ENCODE peak calls at places on chromosomes 13 and 19, in six cellular contexts. T, I, H, K, V and W are unnamed samples. For H3K27me3, the result is how much of the 10 kb centered on the place peaks cover.

GRCh38 chr19:3061214-3062161 is 807 bp downstream of the TLE5 start:
- DNase-seq in T (peak), I (peak), H (no peak), K (no peak), V (no peak), W (peak)

GRCh38 chr13:104843328-104843727 is 1692.1 kb downstream of the EFNB2 start:
- DNase-seq in T (no peak), I (no peak), H (no peak), K (no peak), V (no peak), W (no peak)

GRCh38 chr19:18606281-18607221 is at the start of gene CRLF1:
- DNase-seq in T (no peak), I (no peak), H (peak), K (peak), V (no peak), W (no peak)

GRCh38 chr19:13002970-13003540 is 7.8 kb downstream of the NFIX start:
- DNase-seq in T (no peak), I (no peak), H (no peak), K (no peak), V (no peak), W (no peak)

GRCh38 chr19:4707956-4708650 is 15.5 kb downstream of the DPP9 start:
- DNase-seq in T (peak), I (no peak), H (no peak), K (no peak), V (no peak), W (no peak)

GRCh38 chr13:109616021-109616420 is 170.4 kb downstream of the IRS2 start:
- DNase-seq in T (no peak), I (no peak), H (no peak), K (no peak), V (no peak), W (no peak)

GRCh38 chr19:49150106-49150943 is 4.9 kb downstream of the HRC start:
- DNase-seq in T (peak), I (peak), H (peak), K (peak), V (peak), W (peak)

GRCh38 chr13:79919109-79919508 is 421.8 kb downstream of the SPRY2 start:
- DNase-seq in T (no peak), I (no peak), H (no peak), K (no peak), V (no peak), W (no peak)

GRCh38 chr13:32284927-32285632 is 30.1 kb downstream of the ZAR1L start:
- DNase-seq in T (peak), I (no peak), H (peak), K (peak), V (no peak), W (no peak)

GRCh38 chr19:42114412-42114811 is 17.8 kb downstream of the POU2F2 start:
- DNase-seq in T (no peak), I (no peak), H (no peak), K (no peak), V (peak), W (no peak)

GRCh38 chr19:19034204-19034624 is 811 bp downstream of the ARMC6 start:
- DNase-seq in T (peak), I (no peak), H (peak), K (peak), V (peak), W (peak)

GRCh38 chr13:32947411-32947810 is 68.8 kb upstream of the KL start:
- DNase-seq in T (no peak), I (no peak), H (no peak), K (no peak), V (no peak), W (no peak)

GRCh38 chr19:40920300-40921004 is 38.4 kb upstream of the CYP2A7 start:
- DNase-seq in T (no peak), I (no peak), H (no peak), K (no peak), V (no peak), W (no peak)

GRCh38 chr13:110346661-110347067 is 39.6 kb downstream of the COL4A2 start:
- DNase-seq in T (no peak), I (no peak), H (no peak), K (no peak), V (no peak), W (no peak)

GRCh38 chr19:4393947-4394590 is 6.3 kb downstream of the SH3GL1 start:
- DNase-seq in T (no peak), I (no peak), H (peak), K (no peak), V (no peak), W (no peak)

GRCh38 chr13:35789335-35790166 is 313.1 kb upstream of the MAB21L1 start:
- DNase-seq in T (no peak), I (no peak), H (peak), K (peak), V (no peak), W (no peak)

GRCh38 chr13:67549331-67549730 is 319.2 kb upstream of the PCDH9 start:
- DNase-seq in T (no peak), I (no peak), H (no peak), K (no peak), V (no peak), W (no peak)

GRCh38 chr13:94710081-94710809 is 2.1 kb downstream of the SOX21 start:
- DNase-seq in T (no peak), I (no peak), H (peak), K (no peak), V (no peak), W (no peak)

GRCh38 chr13:65090191-65090590 is 2139.9 kb downstream of the PCDH9 start:
- DNase-seq in T (no peak), I (no peak), H (no peak), K (no peak), V (no peak), W (no peak)

GRCh38 chr13:29519921-29520320 is 75.6 kb downstream of the SLC7A1 start:
- DNase-seq in T (no peak), I (no peak), H (no peak), K (no peak), V (no peak), W (no peak)

GRCh38 chr19:2424686-2425621 is 2.4 kb downstream of the TIMM13 start:
- DNase-seq in T (peak), I (no peak), H (peak), K (no peak), V (no peak), W (peak)

GRCh38 chr13:43815204-43815603 is 28.4 kb upstream of the ENOX1 start:
- DNase-seq in T (no peak), I (no peak), H (no peak), K (no peak), V (no peak), W (no peak)

DNA sequence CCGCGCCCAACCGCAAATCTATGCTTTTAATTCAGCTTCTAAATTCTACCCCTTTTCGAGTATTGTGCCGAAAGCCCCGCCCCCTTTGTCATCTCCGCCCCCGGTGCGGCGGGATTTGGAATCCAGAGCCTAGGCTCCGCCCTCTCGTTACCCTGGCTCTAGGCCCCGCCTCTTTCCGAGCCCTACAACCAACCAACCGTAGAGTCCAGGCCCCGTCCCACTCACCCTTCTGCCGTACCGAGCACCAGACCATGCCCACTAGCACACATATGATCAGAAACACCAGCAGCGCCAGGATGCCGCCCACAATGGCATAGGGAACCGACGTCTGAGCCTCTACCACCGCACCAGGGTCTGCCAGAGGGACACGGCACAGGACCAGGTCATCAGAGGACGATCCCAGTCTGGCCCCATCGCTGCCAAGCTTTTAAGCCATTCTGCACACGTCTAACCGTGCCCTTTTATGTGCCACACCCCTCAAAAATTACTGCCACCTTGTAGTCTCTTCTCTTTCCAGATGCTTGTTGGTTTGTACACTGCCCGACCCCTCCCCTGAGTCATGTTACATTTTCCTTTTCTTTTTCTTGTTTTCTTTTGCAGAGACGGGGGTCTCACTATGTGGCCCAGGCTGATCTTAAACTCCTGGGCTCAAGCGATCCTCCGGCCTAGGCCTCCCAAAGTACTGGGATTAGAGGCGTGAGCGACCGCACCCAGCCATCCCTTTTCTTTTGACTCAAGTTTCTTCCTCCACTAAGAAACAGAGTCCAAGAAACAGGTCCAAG is 4.7 kb upstream of the ZNF428 start:
- DNase-seq in T (no peak), I (no peak), H (peak), K (no peak), V (no peak), W (no peak)
- H3K4me3 ChIP-seq in T (no peak), I (no peak), H (no peak), K (no peak), V (no peak), W (no peak)

DNA sequence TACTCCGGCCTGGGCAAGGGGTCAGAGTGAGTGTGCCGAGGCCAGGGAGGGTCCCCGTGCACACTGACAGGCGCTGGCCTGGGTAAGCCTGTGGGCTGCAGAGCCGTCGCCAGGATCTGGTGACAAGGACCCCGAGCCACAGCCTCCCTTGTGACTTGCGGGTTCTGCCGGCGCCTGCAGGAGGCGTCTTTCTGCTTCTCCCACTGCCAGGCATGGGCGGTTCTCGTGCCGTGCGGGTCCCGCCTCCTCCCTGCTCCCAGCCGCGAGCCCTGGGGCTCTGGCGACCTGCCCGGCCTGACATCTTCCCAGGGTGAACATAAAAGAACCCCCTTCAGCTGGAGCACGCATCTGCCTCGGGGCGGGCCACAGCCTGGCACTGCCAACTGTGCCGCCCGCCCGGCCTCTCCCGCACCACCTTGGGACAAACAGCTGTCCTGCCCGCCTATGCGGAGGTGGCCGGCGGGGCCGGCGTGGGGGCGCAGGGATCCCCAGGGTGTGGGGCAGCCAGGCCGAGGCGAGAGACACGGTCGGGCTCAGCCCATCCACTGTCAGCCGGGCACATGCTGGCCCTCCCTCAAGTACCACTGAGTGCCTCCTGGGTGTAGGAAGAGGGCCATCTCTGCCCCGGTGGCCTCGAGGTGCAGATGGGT is 1.5 kb upstream of the HCN2 start:
- DNase-seq in T (peak), I (peak), H (peak), K (peak), V (peak), W (peak)
- H3K27me3 ChIP-seq in T (under half), I (under half), H (half or more), K (under half), V (under half), W (under half)

GRCh38 chr19:46351241-46352041 is 4.6 kb downstream of the PPP5C start:
- DNase-seq in T (peak), I (no peak), H (no peak), K (no peak), V (no peak), W (peak)
- H3K4me3 ChIP-seq in T (peak), I (no peak), H (no peak), K (no peak), V (no peak), W (peak)

GRCh38 chr13:40798380-40798779 is 9.0 kb downstream of the SLC25A15 start:
- DNase-seq in T (peak), I (no peak), H (no peak), K (no peak), V (no peak), W (no peak)
- H3K27me3 ChIP-seq in T (under half), I (under half), H (under half), K (under half), V (under half), W (under half)

GRCh38 chr13:53158201-53158600 is 129.6 kb downstream of the OLFM4 start:
- DNase-seq in T (no peak), I (no peak), H (no peak), K (no peak), V (no peak), W (no peak)
- H3K4me3 ChIP-seq in T (no peak), I (no peak), H (no peak), K (no peak), V (no peak), W (no peak)

GRCh38 chr19:1002600-1002999 is 2.4 kb downstream of the GRIN3B start:
- DNase-seq in T (no peak), I (no peak), H (no peak), K (no peak), V (no peak), W (no peak)

GRCh38 chr19:1000095-1000494 is at the start of gene GRIN3B:
- DNase-seq in T (peak), I (peak), H (peak), K (peak), V (peak), W (peak)

GRCh38 chr19:999379-999719 is 870 bp upstream of the GRIN3B start:
- DNase-seq in T (no peak), I (no peak), H (no peak), K (no peak), V (no peak), W (no peak)

GRCh38 chr19:1001538-1002166 is 1.4 kb downstream of the GRIN3B start:
- DNase-seq in T (peak), I (peak), H (peak), K (no peak), V (peak), W (peak)

DNA sequence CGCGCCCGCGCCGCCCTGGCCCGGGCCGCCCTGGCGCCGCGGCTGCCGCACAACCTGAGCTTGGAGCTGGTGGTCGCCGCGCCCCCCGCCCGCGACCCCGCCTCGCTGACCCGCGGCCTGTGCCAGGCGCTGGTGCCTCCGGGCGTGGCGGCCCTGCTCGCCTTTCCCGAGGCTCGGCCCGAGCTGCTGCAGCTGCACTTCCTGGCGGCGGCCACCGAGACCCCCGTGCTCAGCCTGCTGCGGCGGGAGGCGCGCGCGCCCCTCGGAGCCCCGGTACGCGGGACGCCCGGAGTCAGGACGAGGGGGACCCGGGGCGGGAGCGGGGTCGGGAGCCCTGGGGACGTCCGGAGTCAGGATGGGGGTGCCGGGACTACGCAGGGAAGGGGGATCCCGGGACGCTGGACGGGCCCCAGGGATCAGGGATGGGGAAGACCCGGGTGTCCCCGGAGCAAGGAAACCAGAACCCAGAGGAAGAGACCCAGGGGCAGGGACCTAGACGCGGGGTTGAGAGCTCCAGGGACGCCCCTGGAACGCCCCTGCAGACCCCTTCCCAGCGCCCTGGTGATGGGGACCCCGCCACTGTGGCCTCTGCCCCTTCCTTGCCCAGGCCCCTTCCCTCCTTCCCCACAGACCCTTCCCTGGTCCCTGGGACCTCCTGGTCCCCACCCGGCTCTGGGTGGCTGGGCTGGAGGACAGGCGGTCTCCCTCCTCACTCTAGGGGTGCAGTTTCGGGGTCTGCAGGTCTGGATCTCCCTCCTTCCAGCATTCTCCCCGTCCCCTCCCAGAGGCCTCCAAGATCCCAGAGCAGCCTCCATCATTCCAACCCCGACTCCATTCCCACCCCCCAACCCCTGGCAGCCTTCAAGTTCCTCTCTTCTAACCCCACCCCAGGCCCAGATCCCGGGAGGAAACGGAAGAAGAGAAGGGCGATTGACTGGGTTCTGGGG is 645 bp downstream of the GRIN3B start:
- DNase-seq in T (no peak), I (no peak), H (peak), K (no peak), V (no peak), W (no peak)
- H3K27me3 ChIP-seq in T (under half), I (half or more), H (half or more), K (under half), V (half or more), W (half or more)

DNA sequence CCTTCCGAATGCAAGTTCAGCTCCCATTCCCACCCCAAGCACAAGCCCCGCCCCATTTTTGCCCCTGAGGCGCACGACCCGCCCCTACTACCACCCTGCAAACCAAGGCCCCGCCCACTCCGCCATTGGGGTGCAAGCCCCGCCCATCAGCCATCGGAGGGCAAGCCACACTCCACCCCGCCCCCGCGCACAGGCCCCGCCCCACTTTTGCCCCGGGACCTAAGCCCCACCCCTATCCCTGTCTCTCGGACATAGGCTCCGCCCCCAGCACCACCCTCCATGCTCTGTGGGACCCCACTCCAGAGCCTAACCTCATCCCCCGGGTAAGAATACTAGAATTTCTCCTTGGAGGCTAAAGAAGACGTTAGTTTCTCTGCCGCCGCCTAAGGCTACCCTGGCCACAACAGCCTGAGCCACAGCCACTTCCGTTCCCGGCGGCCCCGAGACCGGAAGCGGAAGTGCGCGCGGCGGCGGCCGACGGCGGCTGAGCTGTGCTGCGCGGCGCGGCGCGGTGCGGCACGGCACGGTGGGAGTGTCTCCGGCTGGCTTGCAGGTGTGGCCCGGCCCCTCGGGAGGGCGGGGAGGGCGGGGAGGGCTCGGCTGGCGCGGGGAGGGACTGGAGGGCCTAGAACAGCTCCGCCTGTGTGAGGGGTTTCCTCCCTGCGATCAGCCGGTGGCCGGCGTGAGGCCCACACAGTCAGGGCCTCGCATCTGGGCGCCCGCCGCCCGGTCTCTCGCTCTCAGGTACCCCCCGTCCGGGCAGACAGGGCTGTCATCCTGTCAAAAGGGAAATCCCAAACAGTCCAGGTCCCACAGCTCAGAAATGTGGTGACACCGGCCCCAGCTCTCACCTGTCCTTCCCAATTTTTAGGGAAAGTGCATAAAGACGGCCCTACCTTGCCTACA is at the start of gene ZNF333:
- DNase-seq in T (peak), I (peak), H (peak), K (peak), V (peak), W (peak)
- H3K4me3 ChIP-seq in T (peak), I (peak), H (peak), K (peak), V (peak), W (peak)